ENCODE peak calls at places on chromosomes 1 and 21, in eight cellular contexts. One of them, this sample, is unnamed. For H3K4me1, the result is how much of the 10 kb centered on the place peaks cover.

GRCh38 chr1:11550664-11551283 is 71.8 kb downstream of the DISP3 start:
- DNase-seq in Panc1: no peak
- DNase-seq in mammary epithelial cell: peak
- DNase-seq in tibial artery: no peak
- DNase-seq in heart left ventricle: peak
- DNase-seq in pancreas: peak
- DNase-seq in adrenal gland: peak
- DNase-seq in IMR-90: peak
- DNase-seq in this sample: no peak

GRCh38 chr21:34899302-34899701 is 149.8 kb downstream of the RUNX1 start:
- DNase-seq in Panc1: no peak
- DNase-seq in mammary epithelial cell: no peak
- DNase-seq in tibial artery: no peak
- DNase-seq in heart left ventricle: no peak
- DNase-seq in pancreas: no peak
- DNase-seq in adrenal gland: no peak
- DNase-seq in IMR-90: no peak
- DNase-seq in this sample: no peak

GRCh38 chr1:87961992-87962391 is 633.3 kb downstream of the LMO4 start:
- DNase-seq in Panc1: no peak
- DNase-seq in mammary epithelial cell: no peak
- DNase-seq in tibial artery: no peak
- DNase-seq in heart left ventricle: no peak
- DNase-seq in pancreas: no peak
- DNase-seq in adrenal gland: no peak
- DNase-seq in IMR-90: peak
- DNase-seq in this sample: no peak

GRCh38 chr1:200458780-200459179 is 48.9 kb upstream of the ZNF281 start:
- DNase-seq in Panc1: no peak
- DNase-seq in mammary epithelial cell: no peak
- DNase-seq in tibial artery: no peak
- DNase-seq in heart left ventricle: no peak
- DNase-seq in pancreas: no peak
- DNase-seq in adrenal gland: no peak
- DNase-seq in IMR-90: no peak
- DNase-seq in this sample: no peak

GRCh38 chr1:94579876-94580294 is 38.3 kb upstream of the F3 start:
- DNase-seq in Panc1: no peak
- DNase-seq in mammary epithelial cell: peak
- DNase-seq in tibial artery: no peak
- DNase-seq in heart left ventricle: no peak
- DNase-seq in pancreas: no peak
- DNase-seq in adrenal gland: peak
- DNase-seq in IMR-90: peak
- DNase-seq in this sample: no peak

GRCh38 chr1:14994841-14995437 is 158.6 kb upstream of the TMEM51 start:
- DNase-seq in Panc1: no peak
- DNase-seq in mammary epithelial cell: no peak
- DNase-seq in tibial artery: no peak
- DNase-seq in heart left ventricle: no peak
- DNase-seq in pancreas: peak
- DNase-seq in adrenal gland: peak
- DNase-seq in IMR-90: no peak
- DNase-seq in this sample: no peak

GRCh38 chr1:113975211-113975895 is 3.9 kb upstream of the OLFML3 start:
- DNase-seq in Panc1: no peak
- DNase-seq in mammary epithelial cell: no peak
- DNase-seq in tibial artery: no peak
- DNase-seq in heart left ventricle: no peak
- DNase-seq in pancreas: no peak
- DNase-seq in adrenal gland: no peak
- DNase-seq in IMR-90: peak
- DNase-seq in this sample: no peak

GRCh38 chr1:46005594-46005993 is 126.8 kb downstream of the PIK3R3 start:
- DNase-seq in Panc1: no peak
- DNase-seq in mammary epithelial cell: no peak
- DNase-seq in tibial artery: no peak
- DNase-seq in heart left ventricle: no peak
- DNase-seq in pancreas: no peak
- DNase-seq in adrenal gland: no peak
- DNase-seq in IMR-90: no peak
- DNase-seq in this sample: no peak

GRCh38 chr1:230265200-230266115 is 160.7 kb downstream of the PGBD5 start:
- DNase-seq in Panc1: no peak
- DNase-seq in mammary epithelial cell: no peak
- DNase-seq in tibial artery: no peak
- DNase-seq in heart left ventricle: no peak
- DNase-seq in pancreas: no peak
- DNase-seq in adrenal gland: peak
- DNase-seq in IMR-90: no peak
- DNase-seq in this sample: no peak

GRCh38 chr1:224503161-224504118 is 68.8 kb upstream of the WDR26 start:
- DNase-seq in Panc1: no peak
- DNase-seq in mammary epithelial cell: peak
- DNase-seq in tibial artery: peak
- DNase-seq in heart left ventricle: peak
- DNase-seq in pancreas: peak
- DNase-seq in adrenal gland: peak
- DNase-seq in IMR-90: peak
- DNase-seq in this sample: peak

GRCh38 chr1:96882096-96882495 is 160.5 kb downstream of the PTBP2 start:
- DNase-seq in Panc1: no peak
- DNase-seq in mammary epithelial cell: no peak
- DNase-seq in tibial artery: no peak
- DNase-seq in heart left ventricle: no peak
- DNase-seq in pancreas: no peak
- DNase-seq in adrenal gland: no peak
- DNase-seq in IMR-90: no peak
- DNase-seq in this sample: no peak

GRCh38 chr1:230375795-230376194 is 50.3 kb downstream of the PGBD5 start:
- DNase-seq in Panc1: no peak
- DNase-seq in mammary epithelial cell: no peak
- DNase-seq in tibial artery: no peak
- DNase-seq in heart left ventricle: peak
- DNase-seq in pancreas: peak
- DNase-seq in adrenal gland: no peak
- DNase-seq in IMR-90: no peak
- DNase-seq in this sample: peak

GRCh38 chr1:27656157-27656893 is 15.7 kb downstream of the IFI6 start:
- DNase-seq in Panc1: no peak
- DNase-seq in mammary epithelial cell: peak
- DNase-seq in tibial artery: peak
- DNase-seq in heart left ventricle: peak
- DNase-seq in pancreas: no peak
- DNase-seq in adrenal gland: peak
- DNase-seq in IMR-90: peak
- DNase-seq in this sample: peak

GRCh38 chr1:24191860-24192259 is 4.8 kb upstream of the IFNLR1 start:
- DNase-seq in Panc1: peak
- DNase-seq in mammary epithelial cell: peak
- DNase-seq in tibial artery: no peak
- DNase-seq in heart left ventricle: no peak
- DNase-seq in pancreas: no peak
- DNase-seq in adrenal gland: no peak
- DNase-seq in IMR-90: peak
- DNase-seq in this sample: no peak

GRCh38 chr21:38645282-38645681 is 147.0 kb upstream of the ERG start:
- DNase-seq in Panc1: no peak
- DNase-seq in mammary epithelial cell: peak
- DNase-seq in tibial artery: no peak
- DNase-seq in heart left ventricle: no peak
- DNase-seq in pancreas: no peak
- DNase-seq in adrenal gland: no peak
- DNase-seq in IMR-90: peak
- DNase-seq in this sample: no peak

GRCh38 chr1:166479052-166479631 is 312.3 kb upstream of the FAM78B start:
- DNase-seq in Panc1: peak
- DNase-seq in mammary epithelial cell: peak
- DNase-seq in tibial artery: peak
- DNase-seq in heart left ventricle: peak
- DNase-seq in pancreas: peak
- DNase-seq in adrenal gland: peak
- DNase-seq in IMR-90: peak
- DNase-seq in this sample: peak

GRCh38 chr1:17903386-17903785 is 148.3 kb downstream of the ACTL8 start:
- DNase-seq in Panc1: no peak
- DNase-seq in mammary epithelial cell: no peak
- DNase-seq in tibial artery: no peak
- DNase-seq in heart left ventricle: no peak
- DNase-seq in pancreas: peak
- DNase-seq in adrenal gland: peak
- DNase-seq in IMR-90: no peak
- DNase-seq in this sample: no peak

GRCh38 chr1:221015159-221015558 is 135.9 kb downstream of the HLX start:
- DNase-seq in Panc1: no peak
- DNase-seq in mammary epithelial cell: no peak
- DNase-seq in tibial artery: no peak
- DNase-seq in heart left ventricle: no peak
- DNase-seq in pancreas: no peak
- DNase-seq in adrenal gland: no peak
- DNase-seq in IMR-90: no peak
- DNase-seq in this sample: no peak

GRCh38 chr1:239261521-239261920 is 124.8 kb upstream of the CHRM3 start:
- DNase-seq in Panc1: no peak
- DNase-seq in mammary epithelial cell: no peak
- DNase-seq in tibial artery: no peak
- DNase-seq in heart left ventricle: no peak
- DNase-seq in pancreas: no peak
- DNase-seq in adrenal gland: no peak
- DNase-seq in IMR-90: no peak
- DNase-seq in this sample: no peak

GRCh38 chr1:63813829-63814277 is 40.0 kb downstream of the ROR1 start:
- DNase-seq in Panc1: no peak
- DNase-seq in mammary epithelial cell: peak
- DNase-seq in tibial artery: no peak
- DNase-seq in heart left ventricle: no peak
- DNase-seq in pancreas: no peak
- DNase-seq in adrenal gland: peak
- DNase-seq in IMR-90: peak
- DNase-seq in this sample: no peak

GRCh38 chr1:22793647-22794046 is 83.0 kb downstream of the EPHB2 start:
- DNase-seq in Panc1: no peak
- DNase-seq in mammary epithelial cell: no peak
- DNase-seq in tibial artery: no peak
- DNase-seq in heart left ventricle: no peak
- DNase-seq in pancreas: no peak
- DNase-seq in adrenal gland: no peak
- DNase-seq in IMR-90: no peak
- DNase-seq in this sample: no peak
- H3K4me3 ChIP-seq in Panc1: no peak
- H3K4me3 ChIP-seq in mammary epithelial cell: no peak
- H3K4me3 ChIP-seq in tibial artery: no peak
- H3K4me3 ChIP-seq in heart left ventricle: no peak
- H3K4me3 ChIP-seq in pancreas: no peak
- H3K4me3 ChIP-seq in adrenal gland: no peak
- H3K4me3 ChIP-seq in IMR-90: no peak
- H3K4me3 ChIP-seq in this sample: no peak

DNA sequence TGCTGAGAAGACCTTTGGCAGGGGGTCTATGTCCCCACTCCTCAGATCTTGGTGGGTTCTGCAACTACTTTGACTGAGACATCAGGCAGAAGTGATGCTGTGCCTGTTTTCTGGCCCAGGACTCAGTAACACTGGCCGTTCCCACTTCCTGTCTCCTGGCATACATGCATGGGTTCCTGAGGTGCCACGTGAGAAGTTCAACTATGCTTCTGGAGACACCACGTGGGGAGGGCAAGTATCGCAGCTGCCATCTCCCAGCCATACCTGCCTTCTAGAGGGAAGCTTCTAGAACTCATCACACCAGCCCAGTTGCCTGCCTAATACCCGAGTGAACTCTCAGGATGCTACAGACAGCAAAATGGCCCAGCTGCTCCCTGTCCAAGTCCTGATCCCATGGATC is 65.8 kb downstream of the TRABD2B start:
- DNase-seq in Panc1: no peak
- DNase-seq in mammary epithelial cell: peak
- DNase-seq in tibial artery: no peak
- DNase-seq in heart left ventricle: no peak
- DNase-seq in pancreas: peak
- DNase-seq in adrenal gland: no peak
- DNase-seq in IMR-90: no peak
- DNase-seq in this sample: no peak
- TF ChIP-seq CTCF in Panc1: peak
- TF ChIP-seq CTCF in mammary epithelial cell: peak
- TF ChIP-seq CTCF in tibial artery: peak
- TF ChIP-seq CTCF in heart left ventricle: no peak
- TF ChIP-seq CTCF in pancreas: no peak
- TF ChIP-seq CTCF in adrenal gland: peak
- TF ChIP-seq CTCF in IMR-90: peak
- TF ChIP-seq CTCF in this sample: peak

DNA sequence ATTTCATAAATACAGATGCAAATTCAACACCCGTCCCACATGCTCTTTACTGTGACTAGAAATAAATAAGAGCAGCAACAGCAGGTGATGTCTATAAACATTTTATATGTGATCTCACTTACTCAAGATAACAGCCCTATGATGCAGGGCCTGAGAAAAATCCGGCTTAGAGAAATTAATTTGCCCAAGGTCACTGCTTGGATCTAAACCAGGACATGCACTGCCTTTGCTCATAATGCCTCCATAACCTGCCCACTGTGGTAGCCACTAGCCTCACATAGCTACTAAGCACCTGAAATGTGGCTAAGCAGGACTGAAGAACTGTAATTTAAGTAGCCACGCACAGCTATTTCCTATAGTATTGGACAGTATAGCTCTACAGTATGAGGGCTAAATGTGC is 130.1 kb downstream of the TGFBR3 start:
- DNase-seq in Panc1: no peak
- DNase-seq in mammary epithelial cell: no peak
- DNase-seq in tibial artery: no peak
- DNase-seq in heart left ventricle: no peak
- DNase-seq in pancreas: no peak
- DNase-seq in adrenal gland: no peak
- DNase-seq in IMR-90: no peak
- DNase-seq in this sample: no peak
- H3K4me1 ChIP-seq in Panc1: under half
- H3K4me1 ChIP-seq in mammary epithelial cell: under half
- H3K4me1 ChIP-seq in tibial artery: under half
- H3K4me1 ChIP-seq in heart left ventricle: under half
- H3K4me1 ChIP-seq in pancreas: under half
- H3K4me1 ChIP-seq in adrenal gland: under half
- H3K4me1 ChIP-seq in IMR-90: under half
- H3K4me1 ChIP-seq in this sample: half or more

DNA sequence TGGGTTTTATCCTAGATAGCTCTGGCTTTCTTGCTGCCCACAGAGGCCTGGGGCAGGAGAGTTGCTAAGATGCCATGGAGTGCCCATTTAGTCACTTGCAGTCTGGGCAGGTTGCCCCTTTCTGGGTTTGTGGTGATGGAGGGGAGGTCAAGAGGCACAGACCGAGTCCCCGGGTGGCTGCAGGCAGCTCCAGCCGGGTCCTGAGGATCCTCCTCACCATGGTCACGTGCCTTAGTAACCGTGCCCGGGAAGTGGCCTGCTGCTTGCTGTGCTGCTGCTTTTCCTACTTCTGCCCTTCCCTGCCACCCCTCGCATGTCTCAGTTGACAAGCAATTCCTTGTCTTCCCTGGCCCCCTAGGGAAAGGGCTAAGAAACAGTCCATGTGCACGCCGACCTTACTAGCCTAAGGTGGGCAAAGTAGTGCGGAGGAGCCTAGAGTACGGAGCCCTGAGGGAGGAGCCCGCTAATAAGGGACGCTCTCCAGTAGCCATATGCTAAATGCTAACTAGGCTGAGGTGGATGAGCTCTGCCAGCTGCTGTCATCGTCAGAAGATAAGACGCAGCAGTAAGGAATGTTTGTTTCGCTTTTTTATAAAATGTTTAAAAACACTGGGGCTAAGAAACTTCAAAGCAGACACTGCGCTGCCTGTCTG is 34.9 kb downstream of the CLCA1 start:
- DNase-seq in Panc1: no peak
- DNase-seq in mammary epithelial cell: no peak
- DNase-seq in tibial artery: no peak
- DNase-seq in heart left ventricle: peak
- DNase-seq in pancreas: no peak
- DNase-seq in adrenal gland: peak
- DNase-seq in IMR-90: peak
- DNase-seq in this sample: peak
- H3K4me3 ChIP-seq in Panc1: no peak
- H3K4me3 ChIP-seq in mammary epithelial cell: no peak
- H3K4me3 ChIP-seq in tibial artery: peak
- H3K4me3 ChIP-seq in heart left ventricle: peak
- H3K4me3 ChIP-seq in pancreas: peak
- H3K4me3 ChIP-seq in adrenal gland: peak
- H3K4me3 ChIP-seq in IMR-90: no peak
- H3K4me3 ChIP-seq in this sample: peak

This sample was measured in right atrium auricular region.